ENCODE peak calls at places on chromosomes 7 and 10, in seven cellular contexts. One of them, this sample, is unnamed. For H3K27me3, the result is how much of the 10 kb centered on the place peaks cover.

GRCh38 chr10:70562036-70562710 is 40.4 kb downstream of the PRF1 start:
- DNase-seq in K562: no peak
- DNase-seq in body of pancreas: no peak
- DNase-seq in upper lobe of right lung: peak
- DNase-seq in mammary epithelial cell: no peak
- DNase-seq in Caco-2: no peak
- DNase-seq in fibroblast of lung: peak
- DNase-seq in this sample: no peak

GRCh38 chr10:31929260-31929985 is 792 bp upstream of the ARHGAP12 start:
- DNase-seq in K562: peak
- DNase-seq in body of pancreas: peak
- DNase-seq in upper lobe of right lung: peak
- DNase-seq in mammary epithelial cell: peak
- DNase-seq in Caco-2: peak
- DNase-seq in fibroblast of lung: peak
- DNase-seq in this sample: no peak

GRCh38 chr7:98234429-98235147 is 17.4 kb downstream of the TECPR1 start:
- DNase-seq in K562: no peak
- DNase-seq in body of pancreas: no peak
- DNase-seq in upper lobe of right lung: no peak
- DNase-seq in mammary epithelial cell: no peak
- DNase-seq in Caco-2: no peak
- DNase-seq in fibroblast of lung: peak
- DNase-seq in this sample: no peak

GRCh38 chr10:101959349-101959916 is 96.5 kb downstream of the ARMH3 start:
- DNase-seq in K562: no peak
- DNase-seq in body of pancreas: no peak
- DNase-seq in upper lobe of right lung: no peak
- DNase-seq in mammary epithelial cell: no peak
- DNase-seq in Caco-2: no peak
- DNase-seq in fibroblast of lung: no peak
- DNase-seq in this sample: no peak

GRCh38 chr7:5673125-5673524 is 108.3 kb downstream of the RNF216 start:
- DNase-seq in K562: no peak
- DNase-seq in body of pancreas: no peak
- DNase-seq in upper lobe of right lung: no peak
- DNase-seq in mammary epithelial cell: no peak
- DNase-seq in Caco-2: no peak
- DNase-seq in fibroblast of lung: no peak
- DNase-seq in this sample: no peak

GRCh38 chr10:20892796-20893195 is 4.3 kb downstream of the NEBL start:
- DNase-seq in K562: no peak
- DNase-seq in body of pancreas: no peak
- DNase-seq in upper lobe of right lung: no peak
- DNase-seq in mammary epithelial cell: no peak
- DNase-seq in Caco-2: no peak
- DNase-seq in fibroblast of lung: no peak
- DNase-seq in this sample: no peak

GRCh38 chr10:28179490-28180099 is 123.3 kb downstream of the MPP7 start:
- DNase-seq in K562: peak
- DNase-seq in body of pancreas: no peak
- DNase-seq in upper lobe of right lung: no peak
- DNase-seq in mammary epithelial cell: peak
- DNase-seq in Caco-2: peak
- DNase-seq in fibroblast of lung: peak
- DNase-seq in this sample: no peak

GRCh38 chr7:1675673-1676549 is 5.8 kb downstream of the ELFN1 start:
- DNase-seq in K562: no peak
- DNase-seq in body of pancreas: no peak
- DNase-seq in upper lobe of right lung: peak
- DNase-seq in mammary epithelial cell: no peak
- DNase-seq in Caco-2: no peak
- DNase-seq in fibroblast of lung: no peak
- DNase-seq in this sample: no peak

GRCh38 chr7:70052691-70053090 is 454.4 kb downstream of the AUTS2 start:
- DNase-seq in K562: no peak
- DNase-seq in body of pancreas: no peak
- DNase-seq in upper lobe of right lung: no peak
- DNase-seq in mammary epithelial cell: no peak
- DNase-seq in Caco-2: no peak
- DNase-seq in fibroblast of lung: no peak
- DNase-seq in this sample: no peak

GRCh38 chr7:97116308-97116707 is 1.2 kb upstream of the SDHAF3 start:
- DNase-seq in K562: no peak
- DNase-seq in body of pancreas: no peak
- DNase-seq in upper lobe of right lung: no peak
- DNase-seq in mammary epithelial cell: no peak
- DNase-seq in Caco-2: no peak
- DNase-seq in fibroblast of lung: no peak
- DNase-seq in this sample: no peak

GRCh38 chr10:94102436-94102835 is 108.7 kb downstream of the PLCE1 start:
- DNase-seq in K562: no peak
- DNase-seq in body of pancreas: no peak
- DNase-seq in upper lobe of right lung: no peak
- DNase-seq in mammary epithelial cell: no peak
- DNase-seq in Caco-2: no peak
- DNase-seq in fibroblast of lung: no peak
- DNase-seq in this sample: no peak

GRCh38 chr7:141466151-141466904 is 84.9 kb upstream of the AGK start:
- DNase-seq in K562: no peak
- DNase-seq in body of pancreas: no peak
- DNase-seq in upper lobe of right lung: no peak
- DNase-seq in mammary epithelial cell: no peak
- DNase-seq in Caco-2: no peak
- DNase-seq in fibroblast of lung: peak
- DNase-seq in this sample: no peak

GRCh38 chr7:18792866-18793595 is 297.5 kb downstream of the HDAC9 start:
- DNase-seq in K562: no peak
- DNase-seq in body of pancreas: no peak
- DNase-seq in upper lobe of right lung: no peak
- DNase-seq in mammary epithelial cell: no peak
- DNase-seq in Caco-2: no peak
- DNase-seq in fibroblast of lung: peak
- DNase-seq in this sample: peak

GRCh38 chr10:42951486-42952251 is 125.2 kb upstream of the RET start:
- DNase-seq in K562: no peak
- DNase-seq in body of pancreas: peak
- DNase-seq in upper lobe of right lung: peak
- DNase-seq in mammary epithelial cell: no peak
- DNase-seq in Caco-2: no peak
- DNase-seq in fibroblast of lung: no peak
- DNase-seq in this sample: no peak

GRCh38 chr7:149855368-149856305 is 17.5 kb downstream of the ZNF862 start:
- DNase-seq in K562: peak
- DNase-seq in body of pancreas: peak
- DNase-seq in upper lobe of right lung: no peak
- DNase-seq in mammary epithelial cell: peak
- DNase-seq in Caco-2: no peak
- DNase-seq in fibroblast of lung: peak
- DNase-seq in this sample: peak

GRCh38 chr10:12729885-12730284 is 271.6 kb downstream of the CCDC3 start:
- DNase-seq in K562: peak
- DNase-seq in body of pancreas: no peak
- DNase-seq in upper lobe of right lung: no peak
- DNase-seq in mammary epithelial cell: no peak
- DNase-seq in Caco-2: no peak
- DNase-seq in fibroblast of lung: no peak
- DNase-seq in this sample: no peak

GRCh38 chr10:110944997-110945396 is 25.6 kb downstream of the SHOC2 start:
- DNase-seq in K562: no peak
- DNase-seq in body of pancreas: no peak
- DNase-seq in upper lobe of right lung: no peak
- DNase-seq in mammary epithelial cell: no peak
- DNase-seq in Caco-2: no peak
- DNase-seq in fibroblast of lung: peak
- DNase-seq in this sample: no peak

GRCh38 chr10:33273295-33274002 is 61.0 kb downstream of the NRP1 start:
- DNase-seq in K562: no peak
- DNase-seq in body of pancreas: peak
- DNase-seq in upper lobe of right lung: peak
- DNase-seq in mammary epithelial cell: peak
- DNase-seq in Caco-2: no peak
- DNase-seq in fibroblast of lung: peak
- DNase-seq in this sample: peak

GRCh38 chr10:75492151-75492550 is 60.7 kb downstream of the LRMDA start:
- DNase-seq in K562: no peak
- DNase-seq in body of pancreas: no peak
- DNase-seq in upper lobe of right lung: no peak
- DNase-seq in mammary epithelial cell: no peak
- DNase-seq in Caco-2: no peak
- DNase-seq in fibroblast of lung: no peak
- DNase-seq in this sample: no peak

GRCh38 chr7:127803626-127804025 is 151.6 kb downstream of the SND1 start:
- DNase-seq in K562: peak
- DNase-seq in body of pancreas: no peak
- DNase-seq in upper lobe of right lung: no peak
- DNase-seq in mammary epithelial cell: peak
- DNase-seq in Caco-2: no peak
- DNase-seq in fibroblast of lung: no peak
- DNase-seq in this sample: no peak

GRCh38 chr7:42046483-42046882 is 190.5 kb downstream of the GLI3 start:
- DNase-seq in K562: no peak
- DNase-seq in body of pancreas: no peak
- DNase-seq in upper lobe of right lung: no peak
- DNase-seq in mammary epithelial cell: no peak
- DNase-seq in Caco-2: no peak
- DNase-seq in fibroblast of lung: no peak
- DNase-seq in this sample: no peak

GRCh38 chr7:84848219-84848973 is 338.5 kb downstream of the SEMA3D start:
- DNase-seq in K562: no peak
- DNase-seq in body of pancreas: no peak
- DNase-seq in upper lobe of right lung: no peak
- DNase-seq in mammary epithelial cell: no peak
- DNase-seq in Caco-2: no peak
- DNase-seq in fibroblast of lung: no peak
- DNase-seq in this sample: no peak

GRCh38 chr7:114081606-114082425 is 163.0 kb upstream of the PPP1R3A start:
- DNase-seq in K562: no peak
- DNase-seq in body of pancreas: peak
- DNase-seq in upper lobe of right lung: no peak
- DNase-seq in mammary epithelial cell: peak
- DNase-seq in Caco-2: peak
- DNase-seq in fibroblast of lung: peak
- DNase-seq in this sample: no peak

GRCh38 chr7:114082934-114083647 is 164.3 kb upstream of the PPP1R3A start:
- DNase-seq in K562: no peak
- DNase-seq in body of pancreas: peak
- DNase-seq in upper lobe of right lung: peak
- DNase-seq in mammary epithelial cell: no peak
- DNase-seq in Caco-2: no peak
- DNase-seq in fibroblast of lung: peak
- DNase-seq in this sample: no peak

GRCh38 chr7:114084381-114085312 is 165.8 kb upstream of the PPP1R3A start:
- DNase-seq in K562: no peak
- DNase-seq in body of pancreas: peak
- DNase-seq in upper lobe of right lung: peak
- DNase-seq in mammary epithelial cell: no peak
- DNase-seq in Caco-2: peak
- DNase-seq in fibroblast of lung: peak
- DNase-seq in this sample: no peak

GRCh38 chr7:114083714-114084113 is 164.9 kb upstream of the PPP1R3A start:
- DNase-seq in K562: no peak
- DNase-seq in body of pancreas: no peak
- DNase-seq in upper lobe of right lung: no peak
- DNase-seq in mammary epithelial cell: no peak
- DNase-seq in Caco-2: no peak
- DNase-seq in fibroblast of lung: no peak
- DNase-seq in this sample: no peak

GRCh38 chr7:114082567-114082933 is 163.7 kb upstream of the PPP1R3A start:
- DNase-seq in K562: no peak
- DNase-seq in body of pancreas: peak
- DNase-seq in upper lobe of right lung: no peak
- DNase-seq in mammary epithelial cell: no peak
- DNase-seq in Caco-2: no peak
- DNase-seq in fibroblast of lung: no peak
- DNase-seq in this sample: no peak
- H3K27me3 ChIP-seq in K562: under half
- H3K27me3 ChIP-seq in body of pancreas: under half
- H3K27me3 ChIP-seq in upper lobe of right lung: under half
- H3K27me3 ChIP-seq in mammary epithelial cell: half or more
- H3K27me3 ChIP-seq in Caco-2: under half
- H3K27me3 ChIP-seq in fibroblast of lung: under half
- H3K27me3 ChIP-seq in this sample: under half

GRCh38 chr7:130071701-130072622 is 1.6 kb downstream of the KLHDC10 start:
- DNase-seq in K562: peak
- DNase-seq in body of pancreas: peak
- DNase-seq in upper lobe of right lung: no peak
- DNase-seq in mammary epithelial cell: peak
- DNase-seq in Caco-2: peak
- DNase-seq in fibroblast of lung: peak
- DNase-seq in this sample: peak
- TF ChIP-seq CTCF in K562: peak
- TF ChIP-seq CTCF in body of pancreas: peak
- TF ChIP-seq CTCF in upper lobe of right lung: peak
- TF ChIP-seq CTCF in mammary epithelial cell: peak
- TF ChIP-seq CTCF in Caco-2: peak
- TF ChIP-seq CTCF in fibroblast of lung: peak
- TF ChIP-seq CTCF in this sample: peak

GRCh38 chr10:114045738-114046458 is 2.2 kb downstream of the ADRB1 start:
- DNase-seq in K562: no peak
- DNase-seq in body of pancreas: no peak
- DNase-seq in upper lobe of right lung: no peak
- DNase-seq in mammary epithelial cell: no peak
- DNase-seq in Caco-2: no peak
- DNase-seq in fibroblast of lung: no peak
- DNase-seq in this sample: no peak
- H3K27me3 ChIP-seq in K562: under half
- H3K27me3 ChIP-seq in body of pancreas: under half
- H3K27me3 ChIP-seq in upper lobe of right lung: under half
- H3K27me3 ChIP-seq in mammary epithelial cell: under half
- H3K27me3 ChIP-seq in Caco-2: under half
- H3K27me3 ChIP-seq in fibroblast of lung: under half
- H3K27me3 ChIP-seq in this sample: under half

GRCh38 chr7:78225534-78225933 is 427.0 kb downstream of the PHTF2 start:
- DNase-seq in K562: no peak
- DNase-seq in body of pancreas: no peak
- DNase-seq in upper lobe of right lung: no peak
- DNase-seq in mammary epithelial cell: no peak
- DNase-seq in Caco-2: no peak
- DNase-seq in fibroblast of lung: peak
- DNase-seq in this sample: no peak

GRCh38 chr7:78224923-78225322 is 426.4 kb downstream of the PHTF2 start:
- DNase-seq in K562: no peak
- DNase-seq in body of pancreas: no peak
- DNase-seq in upper lobe of right lung: no peak
- DNase-seq in mammary epithelial cell: no peak
- DNase-seq in Caco-2: no peak
- DNase-seq in fibroblast of lung: no peak
- DNase-seq in this sample: no peak

GRCh38 chr7:78223598-78223997 is 425.0 kb downstream of the PHTF2 start:
- DNase-seq in K562: no peak
- DNase-seq in body of pancreas: no peak
- DNase-seq in upper lobe of right lung: no peak
- DNase-seq in mammary epithelial cell: no peak
- DNase-seq in Caco-2: no peak
- DNase-seq in fibroblast of lung: no peak
- DNase-seq in this sample: no peak

GRCh38 chr7:78220754-78221153 is 422.2 kb downstream of the PHTF2 start:
- DNase-seq in K562: no peak
- DNase-seq in body of pancreas: no peak
- DNase-seq in upper lobe of right lung: no peak
- DNase-seq in mammary epithelial cell: no peak
- DNase-seq in Caco-2: no peak
- DNase-seq in fibroblast of lung: no peak
- DNase-seq in this sample: no peak

GRCh38 chr7:78221961-78222751 is 423.6 kb downstream of the PHTF2 start:
- DNase-seq in K562: no peak
- DNase-seq in body of pancreas: no peak
- DNase-seq in upper lobe of right lung: no peak
- DNase-seq in mammary epithelial cell: no peak
- DNase-seq in Caco-2: no peak
- DNase-seq in fibroblast of lung: peak
- DNase-seq in this sample: no peak
- TF ChIP-seq CTCF in K562: no peak
- TF ChIP-seq CTCF in body of pancreas: no peak
- TF ChIP-seq CTCF in upper lobe of right lung: no peak
- TF ChIP-seq CTCF in mammary epithelial cell: no peak
- TF ChIP-seq CTCF in Caco-2: no peak
- TF ChIP-seq CTCF in fibroblast of lung: peak
- TF ChIP-seq CTCF in this sample: no peak